ENCODE peak calls at places on chromosomes 6 and 20, in six cellular contexts. T is ascending aorta; C is esophagus squamous epithelium; G is bronchial epithelial cell; Q is CD8-positive, alpha-beta T cell; B is uterus. A is an unnamed sample.

GRCh38 chr20:23622839-23623343 is 14.9 kb downstream of the CST3 start:
- DNase-seq in T (peak), C (no peak), G (peak), Q (no peak), B (peak), A (peak)

GRCh38 chr6:116371384-116372209 is 850 bp downstream of the DSE start:
- DNase-seq in T (peak), C (peak), G (peak), Q (peak), B (peak), A (peak)

GRCh38 chr20:5658897-5659296 is 91.3 kb upstream of the SHLD1 start:
- DNase-seq in T (peak), C (no peak), G (peak), Q (peak), B (peak), A (peak)

GRCh38 chr6:150044621-150045145 is 19.4 kb upstream of the RAET1L start:
- DNase-seq in T (no peak), C (no peak), G (no peak), Q (no peak), B (no peak), A (no peak)

GRCh38 chr20:10982692-10983091 is 308.9 kb upstream of the JAG1 start:
- DNase-seq in T (peak), C (no peak), G (peak), Q (no peak), B (peak), A (no peak)

GRCh38 chr20:39605908-39606307 is 643.8 kb downstream of the DHX35 start:
- DNase-seq in T (no peak), C (no peak), G (peak), Q (no peak), B (no peak), A (no peak)

GRCh38 chr20:11350126-11351005 is 567.3 kb upstream of the BTBD3 start:
- DNase-seq in T (no peak), C (no peak), G (peak), Q (no peak), B (peak), A (no peak)

GRCh38 chr6:32166411-32167061 is 2.1 kb downstream of the EGFL8 start:
- DNase-seq in T (no peak), C (no peak), G (no peak), Q (no peak), B (no peak), A (no peak)

GRCh38 chr6:3001773-3002293 is 2.1 kb downstream of the NQO2 start:
- DNase-seq in T (no peak), C (no peak), G (peak), Q (no peak), B (no peak), A (no peak)

GRCh38 chr6:20808984-20809383 is 274.7 kb downstream of the CDKAL1 start:
- DNase-seq in T (no peak), C (no peak), G (no peak), Q (no peak), B (no peak), A (no peak)

GRCh38 chr6:150195996-150196417 is 53.2 kb downstream of the PPP1R14C start:
- DNase-seq in T (no peak), C (no peak), G (no peak), Q (no peak), B (no peak), A (no peak)

GRCh38 chr20:35252037-35252461 is 25.6 kb downstream of the MMP24 start:
- DNase-seq in T (no peak), C (no peak), G (no peak), Q (peak), B (no peak), A (no peak)

GRCh38 chr6:3324262-3324942 is 65.7 kb downstream of the PSMG4 start:
- DNase-seq in T (no peak), C (no peak), G (peak), Q (no peak), B (peak), A (no peak)

GRCh38 chr6:53066059-53066406 is 829 bp downstream of the FBXO9 start:
- DNase-seq in T (no peak), C (no peak), G (no peak), Q (peak), B (peak), A (peak)

GRCh38 chr20:37194616-37195015 is 15.3 kb upstream of the MROH8 start:
- DNase-seq in T (no peak), C (no peak), G (no peak), Q (no peak), B (no peak), A (peak)

GRCh38 chr6:43771210-43771857 is 1.3 kb downstream of the VEGFA start:
- DNase-seq in T (no peak), C (no peak), G (peak), Q (peak), B (peak), A (peak)

GRCh38 chr20:48910360-48910781 is 11.1 kb upstream of the ARFGEF2 start:
- DNase-seq in T (no peak), C (no peak), G (no peak), Q (peak), B (no peak), A (no peak)

GRCh38 chr6:50785921-50786320 is 32.8 kb upstream of the TFAP2B start:
- DNase-seq in T (no peak), C (no peak), G (peak), Q (no peak), B (no peak), A (no peak)

GRCh38 chr20:7346026-7346425 is 578.5 kb downstream of the BMP2 start:
- DNase-seq in T (no peak), C (no peak), G (peak), Q (no peak), B (no peak), A (no peak)

GRCh38 chr6:125224236-125224861 is 70.8 kb downstream of the TPD52L1 start:
- DNase-seq in T (no peak), C (no peak), G (no peak), Q (no peak), B (no peak), A (no peak)

GRCh38 chr6:163147988-163148387 is 266.5 kb upstream of the QKI start:
- DNase-seq in T (no peak), C (no peak), G (no peak), Q (no peak), B (no peak), A (no peak)

GRCh38 chr6:6176829-6177228 is 143.6 kb downstream of the F13A1 start:
- DNase-seq in T (no peak), C (no peak), G (no peak), Q (no peak), B (no peak), A (no peak)

GRCh38 chr6:169965657-169966311 is 214.4 kb downstream of the ERMARD start:
- DNase-seq in T (peak), C (no peak), G (no peak), Q (no peak), B (no peak), A (peak)

GRCh38 chr6:11012295-11012754 is 31.8 kb downstream of the ELOVL2 start:
- DNase-seq in T (no peak), C (no peak), G (no peak), Q (no peak), B (no peak), A (no peak)

GRCh38 chr6:139536751-139537617 is 162.5 kb upstream of the CITED2 start:
- DNase-seq in T (no peak), C (no peak), G (no peak), Q (no peak), B (no peak), A (no peak)

GRCh38 chr6:162068340-162068739 is 659.2 kb downstream of the PRKN start:
- DNase-seq in T (no peak), C (no peak), G (no peak), Q (no peak), B (no peak), A (no peak)

GRCh38 chr6:148518371-148519156 is 175.9 kb downstream of the SASH1 start:
- DNase-seq in T (no peak), C (no peak), G (no peak), Q (no peak), B (peak), A (no peak)

GRCh38 chr6:53134601-53135235 is 13.9 kb downstream of the GCM1 start:
- DNase-seq in T (no peak), C (no peak), G (no peak), Q (no peak), B (no peak), A (no peak)

GRCh38 chr6:169620171-169621125 is 81.4 kb downstream of the WDR27 start:
- DNase-seq in T (no peak), C (no peak), G (peak), Q (no peak), B (no peak), A (no peak)

GRCh38 chr20:37538003-37538402 is 10.3 kb upstream of the BLCAP start:
- DNase-seq in T (no peak), C (no peak), G (peak), Q (no peak), B (no peak), A (no peak)

GRCh38 chr6:32666420-32667300 is at the start of gene HLA-DQB1:
- DNase-seq in T (no peak), C (no peak), G (peak), Q (peak), B (peak), A (peak)

GRCh38 chr20:44196278-44196677 is 9.3 kb upstream of the JPH2 start:
- DNase-seq in T (no peak), C (no peak), G (no peak), Q (no peak), B (no peak), A (no peak)
- TF ChIP-seq CTCF in T (no peak), C (no peak), G (no peak), Q (no peak), B (no peak), A (no peak)

DNA sequence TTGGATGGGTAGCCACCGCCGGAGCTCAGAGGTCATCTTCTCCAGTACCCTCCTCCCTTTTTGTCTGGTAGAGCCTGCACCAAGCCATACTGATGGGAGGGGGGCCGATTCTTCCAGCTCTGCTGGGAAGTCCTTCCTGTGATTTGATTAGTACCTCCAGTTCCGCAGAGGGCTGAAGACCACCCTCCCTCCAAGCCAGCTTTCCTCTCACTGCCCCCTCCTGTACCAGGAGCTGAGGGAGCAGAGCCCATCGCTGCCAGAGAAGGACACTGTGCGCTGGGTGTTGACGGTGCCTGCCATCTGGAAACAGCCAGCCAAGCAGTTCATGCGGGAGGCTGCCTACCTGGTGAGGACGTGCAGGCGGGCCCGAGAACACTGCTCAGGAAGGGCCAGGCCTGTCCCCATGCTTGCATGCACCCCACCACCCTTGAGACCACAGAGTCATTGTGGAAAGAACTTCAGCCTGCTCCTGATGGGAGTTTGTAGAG is 13.2 kb downstream of the HSPA12B start:
- DNase-seq in T (no peak), C (no peak), G (no peak), Q (no peak), B (no peak), A (no peak)
- H3K4me3 ChIP-seq in T (no peak), C (no peak), G (no peak), Q (no peak), B (no peak), A (no peak)

GRCh38 chr6:117602151-117602898 is at the start of gene GOPC:
- DNase-seq in T (peak), C (peak), G (peak), Q (peak), B (peak), A (peak)
- TF ChIP-seq CTCF in T (peak), C (peak), G (peak), Q (no peak), B (peak), A (no peak)

GRCh38 chr20:25052255-25053206 is 5.4 kb downstream of the ACSS1 start:
- DNase-seq in T (no peak), C (no peak), G (no peak), Q (no peak), B (peak), A (no peak)
- H3K4me3 ChIP-seq in T (peak), C (no peak), G (no peak), Q (no peak), B (no peak), A (no peak)

GRCh38 chr20:58511861-58512260 is 3.3 kb downstream of the APCDD1L start:
- DNase-seq in T (no peak), C (no peak), G (no peak), Q (no peak), B (no peak), A (no peak)

GRCh38 chr20:58513580-58514285 is 1.5 kb downstream of the APCDD1L start:
- DNase-seq in T (no peak), C (no peak), G (no peak), Q (no peak), B (no peak), A (peak)

GRCh38 chr20:58511364-58511763 is 3.8 kb downstream of the APCDD1L start:
- DNase-seq in T (no peak), C (no peak), G (peak), Q (no peak), B (no peak), A (no peak)

GRCh38 chr20:58514321-58515239 is 619 bp downstream of the APCDD1L start:
- DNase-seq in T (no peak), C (no peak), G (no peak), Q (no peak), B (no peak), A (no peak)

DNA sequence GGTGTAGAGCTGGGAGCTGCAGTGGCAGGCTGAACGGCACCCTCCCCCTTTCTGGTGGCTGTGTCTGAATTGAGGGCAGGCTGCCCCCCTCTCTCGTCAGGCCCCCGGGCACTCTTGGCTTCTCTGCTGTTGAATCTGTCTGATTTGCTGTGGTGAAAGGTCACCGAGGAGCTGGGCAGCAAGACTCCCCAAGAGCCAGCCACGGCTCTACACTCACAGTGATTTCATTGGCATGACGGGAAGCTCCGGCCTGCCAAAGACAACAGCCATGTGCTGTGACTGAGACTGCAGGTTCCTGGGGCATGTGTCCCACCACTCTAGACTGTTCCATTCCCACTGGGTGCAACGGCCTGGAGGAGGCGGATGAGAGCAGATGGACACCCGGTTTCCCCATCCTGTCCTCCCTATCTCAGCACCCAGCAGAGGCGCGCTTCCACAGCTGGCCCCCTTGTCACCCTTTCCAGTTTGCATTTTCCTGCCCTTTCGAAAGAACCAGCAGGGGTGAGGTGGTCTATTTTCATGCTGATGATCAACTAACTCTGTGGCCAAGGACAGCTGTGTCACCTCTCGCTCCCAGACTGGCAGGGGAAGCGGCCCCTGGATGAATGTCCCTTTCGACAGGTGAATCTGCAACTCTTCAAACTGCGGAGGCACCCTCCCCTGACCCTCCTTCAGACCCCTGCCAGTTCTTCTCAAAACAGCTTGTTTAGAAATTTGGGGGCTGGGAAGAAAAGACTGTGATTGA is 2.2 kb downstream of the APCDD1L start:
- DNase-seq in T (peak), C (no peak), G (no peak), Q (no peak), B (no peak), A (no peak)
- TF ChIP-seq CTCF in T (no peak), C (no peak), G (no peak), Q (no peak), B (no peak), A (no peak)

GRCh38 chr20:1803216-1804128 is 91.7 kb upstream of the SIRPA start:
- DNase-seq in T (no peak), C (peak), G (peak), Q (peak), B (no peak), A (peak)
- H3K4me3 ChIP-seq in T (peak), C (peak), G (peak), Q (peak), B (peak), A (peak)

GRCh38 chr6:98928688-98929087 is 19.1 kb downstream of the FBXL4 start:
- DNase-seq in T (no peak), C (no peak), G (no peak), Q (no peak), B (no peak), A (no peak)

GRCh38 chr6:98927534-98927933 is 20.2 kb downstream of the FBXL4 start:
- DNase-seq in T (no peak), C (no peak), G (no peak), Q (no peak), B (no peak), A (no peak)

GRCh38 chr6:98929498-98930060 is 18.2 kb downstream of the FBXL4 start:
- DNase-seq in T (no peak), C (no peak), G (no peak), Q (no peak), B (no peak), A (no peak)

GRCh38 chr6:98921038-98921437 is 26.7 kb downstream of the FBXL4 start:
- DNase-seq in T (no peak), C (no peak), G (no peak), Q (no peak), B (no peak), A (no peak)

DNA sequence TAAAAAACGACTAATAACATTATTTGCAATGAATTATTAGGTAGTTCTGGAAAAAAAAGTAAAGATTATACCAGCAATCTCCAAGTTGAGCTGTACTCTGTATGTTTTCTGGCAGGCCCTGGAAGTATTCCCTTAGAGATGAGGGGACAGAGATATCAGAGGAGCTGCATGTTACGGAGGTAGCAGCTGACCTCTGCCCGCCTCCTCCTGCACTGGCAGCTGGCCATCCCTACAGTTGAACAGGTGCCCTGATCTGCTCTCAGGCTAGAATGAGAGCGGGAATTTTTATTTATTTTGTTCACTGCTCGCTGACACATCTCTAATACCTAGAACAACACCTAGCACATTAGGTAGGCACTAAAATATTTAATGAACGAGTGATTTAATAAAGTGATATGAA is 23.1 kb downstream of the FBXL4 start:
- DNase-seq in T (no peak), C (no peak), G (no peak), Q (no peak), B (no peak), A (no peak)
- TF ChIP-seq CTCF in T (no peak), C (no peak), G (no peak), Q (no peak), B (no peak), A (no peak)